ENCODE peak calls at places on chromosomes 7 and 10, in four cellular contexts. Z is germinal center, N is HTR-8/SVneo, W is heart right ventricle. V is an unnamed sample.

GRCh38 chr7:22444181-22444966 is 55.6 kb downstream of the STEAP1B start:
- DNase-seq in Z (peak; percentile 25), N (no peak), W (peak; percentile 64), V (no peak)

GRCh38 chr7:18675579-18675978 is 180.0 kb downstream of the HDAC9 start:
- DNase-seq in Z (no peak), N (no peak), W (no peak), V (no peak)

GRCh38 chr10:119281581-119282071 is 74.3 kb downstream of the GRK5 start:
- DNase-seq in Z (no peak), N (no peak), W (peak; percentile 88), V (peak; percentile 94)

GRCh38 chr10:104049497-104050250 is 36.0 kb downstream of the COL17A1 start:
- DNase-seq in Z (no peak), N (peak; percentile 46), W (no peak), V (no peak)

GRCh38 chr10:32225976-32226375 is 121.0 kb downstream of the EPC1 start:
- DNase-seq in Z (no peak), N (no peak), W (no peak), V (no peak)

GRCh38 chr7:134186022-134186421 is 58.9 kb downstream of the LRGUK start:
- DNase-seq in Z (no peak), N (no peak), W (no peak), V (no peak)

GRCh38 chr10:84424731-84425165 is 96.4 kb downstream of the CCSER2 start:
- DNase-seq in Z (no peak), N (peak; percentile 4), W (peak; percentile 91), V (peak; percentile 93)

GRCh38 chr7:40786909-40787308 is 652.1 kb downstream of the SUGCT start:
- DNase-seq in Z (no peak), N (no peak), W (no peak), V (no peak)

GRCh38 chr7:129969881-129970446 is 17.2 kb upstream of the UBE2H start:
- DNase-seq in Z (no peak), N (peak; percentile 62), W (no peak), V (no peak)